ENCODE peak calls at places on chromosomes 4 and X, in four cellular contexts. I, U, K and A are unnamed samples.

GRCh38 chr4:15078682-15079642 is 76.7 kb downstream of the CPEB2 start:
- DNase-seq in I (no peak), K (no peak), U (no peak), A (no peak)

GRCh38 chr4:165965503-165965902 is 92.5 kb downstream of the TLL1 start:
- DNase-seq in U (no peak), I (no peak), K (no peak), A (no peak)

GRCh38 chr4:3223986-3224748 is 24.8 kb upstream of the MSANTD1 start:
- DNase-seq in I (no peak), U (no peak), K (peak), A (no peak)

GRCh38 chrX:1925053-1925481 is 310.2 kb downstream of the ASMT start:
- DNase-seq in I (no peak), K (no peak), U (no peak), A (no peak)

GRCh38 chr4:110854021-110854678 is 231.3 kb upstream of the PITX2 start:
- DNase-seq in I (no peak), K (no peak), U (no peak), A (no peak)

GRCh38 chrX:69153060-69153730 is 12.1 kb downstream of the PJA1 start:
- DNase-seq in U (no peak), I (no peak), K (peak), A (no peak)

GRCh38 chrX:44234541-44234940 is 108.9 kb downstream of the EFHC2 start:
- DNase-seq in K (no peak), I (no peak), U (no peak), A (no peak)

GRCh38 chrX:39815621-39816020 is 282.1 kb downstream of the BCOR start:
- DNase-seq in I (no peak), U (peak), K (no peak), A (no peak)

GRCh38 chrX:153499876-153500275 is 5.1 kb downstream of the BGN start:
- DNase-seq in K (no peak), U (no peak), I (no peak), A (no peak)

GRCh38 chrX:105117621-105118020 is 102.9 kb downstream of the TEX13A start:
- DNase-seq in I (no peak), U (no peak), K (no peak), A (no peak)

GRCh38 chr4:164383187-164384181 is 370.4 kb upstream of the SMIM31 start:
- DNase-seq in I (no peak), K (peak), U (no peak), A (no peak)

GRCh38 chr4:94650129-94650495 is 107.6 kb upstream of the BMPR1B start:
- DNase-seq in I (no peak), K (no peak), U (no peak), A (no peak)

GRCh38 chr4:20639346-20639745 is 60.9 kb upstream of the PACRGL start:
- DNase-seq in K (no peak), I (no peak), U (no peak), A (no peak)

GRCh38 chrX:136754641-136755040 is 26.1 kb downstream of the ARHGEF6 start:
- DNase-seq in K (no peak), U (no peak), I (no peak), A (no peak)

GRCh38 chrX:110442631-110443030 is 84.0 kb downstream of the RTL9 start:
- DNase-seq in U (peak), K (no peak), I (no peak), A (peak)

GRCh38 chr4:113678651-113679050 is 82.9 kb downstream of the CAMK2D start:
- DNase-seq in U (no peak), I (no peak), K (no peak), A (no peak)

GRCh38 chrX:110341189-110342035 is 17.2 kb upstream of the RTL9 start:
- DNase-seq in I (no peak), U (peak), K (no peak), A (no peak)

GRCh38 chr4:106333186-106333585 is 16.8 kb downstream of the AIMP1 start:
- DNase-seq in U (no peak), K (no peak), I (no peak), A (no peak)

GRCh38 chr4:4848540-4848939 is 10.9 kb upstream of the MSX1 start:
- DNase-seq in K (no peak), I (no peak), U (no peak), A (no peak)

GRCh38 chrX:110600745-110601310 is 194.8 kb downstream of the CHRDL1 start:
- DNase-seq in U (no peak), I (no peak), K (no peak), A (no peak)

GRCh38 chr4:138875886-138876608 is 139.5 kb upstream of the NOCT start:
- DNase-seq in I (no peak), K (no peak), U (no peak), A (no peak)

GRCh38 chrX:51496501-51497291 is at the start of gene NUDT11:
- DNase-seq in U (no peak), I (no peak), K (peak), A (peak)

GRCh38 chr4:12319765-12320164 is 891.1 kb upstream of the HS3ST1 start:
- DNase-seq in K (no peak), I (no peak), U (no peak), A (no peak)

GRCh38 chr4:84529169-84529751 is 30.2 kb upstream of the NKX6-1 start:
- DNase-seq in K (no peak), I (no peak), U (peak), A (peak)

GRCh38 chrX:71627588-71628404 is 9.5 kb upstream of the CXCR3 start:
- DNase-seq in I (no peak), K (no peak), U (no peak), A (peak)

GRCh38 chr4:3832536-3833220 is 66.5 kb downstream of the ADRA2C start:
- DNase-seq in U (no peak), K (peak), I (no peak), A (no peak)

GRCh38 chr4:152680988-152681731 is 1.4 kb upstream of the TMEM154 start:
- DNase-seq in K (no peak), U (no peak), I (no peak), A (no peak)

GRCh38 chr4:47598320-47598719 is 113.2 kb downstream of the ATP10D start:
- DNase-seq in U (no peak), I (no peak), K (no peak), A (no peak)

GRCh38 chrX:16081357-16081756 is 42.0 kb upstream of the GRPR start:
- DNase-seq in K (no peak), I (no peak), U (no peak), A (no peak)

GRCh38 chrX:102517331-102517730 is 792 bp upstream of the TMSB15A start:
- DNase-seq in I (no peak), K (no peak), U (peak), A (no peak)

GRCh38 chr4:42750091-42750490 is 93.2 kb upstream of the ATP8A1 start:
- DNase-seq in I (peak), U (peak), K (no peak), A (peak)

GRCh38 chr4:128288689-128289106 is 1.1 kb upstream of the PGRMC2 start:
- DNase-seq in K (no peak), I (peak), U (peak), A (peak)

GRCh38 chr4:44760142-44760898 is 34.0 kb upstream of the GNPDA2 start:
- DNase-seq in I (no peak), K (no peak), U (peak), A (peak)

GRCh38 chrX:37830371-37830770 is 17.0 kb downstream of the DYNLT3 start:
- DNase-seq in I (no peak), K (no peak), U (no peak), A (no peak)

GRCh38 chrX:37825225-37825842 is 22.0 kb downstream of the DYNLT3 start:
- DNase-seq in K (no peak), U (peak), I (no peak), A (peak)

DNA sequence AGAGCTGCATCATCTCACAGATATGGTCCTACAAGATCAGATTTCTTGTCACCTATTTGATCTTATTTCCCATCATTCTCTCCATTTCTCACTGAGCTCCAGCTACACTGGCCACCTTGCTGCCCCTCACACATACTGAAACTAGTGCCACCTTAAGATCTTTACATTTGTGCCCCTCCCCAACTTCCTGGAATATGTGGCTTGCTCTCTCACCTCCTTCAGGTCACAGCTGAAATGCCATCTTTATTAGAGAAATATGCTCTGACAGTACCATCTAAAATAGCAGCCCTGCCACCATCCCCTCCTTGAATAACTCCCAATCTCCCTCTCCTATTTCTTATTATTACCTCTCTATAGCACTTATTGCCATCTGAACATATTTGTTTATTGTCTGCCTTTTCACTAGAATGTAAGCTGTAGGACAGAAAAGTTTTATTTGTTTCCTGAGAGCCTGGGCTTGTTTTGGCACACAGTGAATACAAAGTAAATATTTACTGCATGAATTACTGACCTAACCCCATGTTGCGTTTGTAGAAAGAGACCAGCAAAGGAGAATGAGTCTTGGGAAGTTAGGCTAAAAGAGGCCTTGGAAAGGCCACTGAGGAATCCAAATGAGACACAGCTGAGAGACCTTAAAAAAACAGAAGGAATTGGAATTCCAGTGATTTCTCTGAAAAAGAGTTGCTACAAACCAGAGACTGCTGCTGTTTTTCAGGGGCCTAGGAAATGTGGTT is 22.7 kb downstream of the DYNLT3 start:
- DNase-seq in I (no peak), U (peak), K (no peak), A (no peak)
- H3K4me3 ChIP-seq in I (no peak), U (no peak), K (no peak), A (no peak)

DNA sequence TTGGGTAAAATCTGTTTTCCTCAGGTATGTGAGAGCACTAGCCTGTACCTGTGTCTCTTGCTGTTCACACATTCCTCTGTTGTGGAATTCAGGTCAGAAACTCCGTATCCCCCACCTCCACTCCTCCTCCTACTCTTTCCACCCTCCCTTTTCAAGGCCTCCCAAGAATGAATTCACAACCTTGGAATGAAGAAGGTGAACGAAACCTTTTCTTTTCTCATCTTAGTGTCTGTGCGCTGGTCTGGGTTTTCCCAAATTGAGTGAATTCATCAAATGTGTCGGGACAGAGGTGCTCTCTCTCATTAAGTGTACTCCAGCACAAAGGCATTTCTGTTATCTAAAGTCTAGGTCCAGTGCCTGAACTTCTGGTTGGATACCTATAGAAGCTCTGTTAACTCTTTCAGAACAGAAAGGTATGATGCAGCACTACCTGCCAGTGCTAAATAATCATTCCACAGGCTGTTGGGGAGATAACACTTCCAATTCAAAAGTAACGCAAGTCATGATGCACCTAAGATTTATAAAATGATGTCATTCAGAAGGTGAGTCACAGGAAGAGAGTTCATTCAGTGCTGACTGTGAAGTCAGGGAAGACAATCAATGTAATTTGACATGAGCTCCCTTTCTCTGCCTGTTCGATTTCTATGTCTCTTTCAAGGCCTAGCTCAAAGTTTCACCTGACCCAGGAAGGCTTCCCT is 41.9 kb downstream of the COL4A6 start:
- DNase-seq in I (no peak), U (no peak), K (no peak), A (no peak)
- H3K9ac ChIP-seq in I (no peak), U (no peak), K (no peak), A (no peak)

GRCh38 chr4:142777045-142777743 is 68.9 kb downstream of the INPP4B start:
- DNase-seq in I (no peak), U (no peak), K (no peak), A (no peak)
- H3K4me3 ChIP-seq in I (no peak), U (no peak), K (no peak), A (no peak)

DNA sequence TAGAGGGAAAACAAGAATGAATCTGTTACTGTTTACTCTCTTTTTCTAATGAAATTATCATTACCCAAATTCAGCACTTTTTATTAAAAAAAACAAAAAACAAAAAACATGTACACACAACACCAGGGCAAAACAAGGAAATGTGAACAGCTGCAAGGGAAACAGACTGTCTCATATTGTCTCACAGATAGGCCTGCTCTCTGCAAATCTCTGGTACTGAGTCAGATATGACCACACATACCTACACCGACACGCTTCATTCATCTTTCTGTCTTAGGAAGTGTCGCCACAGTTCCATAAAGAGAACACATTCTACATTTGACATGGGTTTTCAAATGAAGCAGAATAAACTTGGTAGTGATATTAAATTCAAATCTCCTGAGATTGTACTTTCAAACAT is 92.2 kb upstream of the GPR34 start:
- DNase-seq in U (no peak), K (no peak), I (peak), A (no peak)
- H3K9ac ChIP-seq in U (no peak), K (no peak), I (no peak), A (no peak)

DNA sequence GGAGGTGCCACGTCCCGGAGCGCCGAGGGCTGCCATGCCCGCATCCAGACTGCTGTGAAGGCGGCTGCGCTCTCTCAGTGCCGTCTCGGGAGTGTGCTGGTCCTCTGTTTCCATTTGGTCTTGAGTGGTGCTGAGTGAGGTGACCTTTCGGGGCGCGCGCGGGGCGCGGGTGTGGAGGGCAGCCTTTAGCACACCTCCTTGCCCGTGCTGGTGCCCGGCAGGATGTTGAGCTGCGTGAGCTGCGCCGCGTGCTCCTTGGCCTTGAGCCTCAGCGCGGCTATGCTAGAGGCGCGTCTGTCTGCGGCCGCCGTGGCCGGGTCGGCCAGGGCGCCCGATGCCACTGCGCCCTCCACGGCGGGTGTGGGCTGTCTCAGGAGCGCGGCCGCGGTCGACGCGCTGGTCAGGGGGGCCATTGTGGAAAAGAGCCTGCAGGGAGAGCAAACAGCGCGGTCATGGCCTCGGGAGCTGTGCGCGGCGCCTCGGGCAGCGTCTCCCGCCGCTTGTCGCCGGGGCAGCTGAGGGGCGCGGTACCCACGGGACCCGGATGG is 11.2 kb downstream of the ARX start:
- DNase-seq in K (no peak), U (no peak), I (no peak), A (no peak)
- H3K4me3 ChIP-seq in K (no peak), U (no peak), I (no peak), A (no peak)

DNA sequence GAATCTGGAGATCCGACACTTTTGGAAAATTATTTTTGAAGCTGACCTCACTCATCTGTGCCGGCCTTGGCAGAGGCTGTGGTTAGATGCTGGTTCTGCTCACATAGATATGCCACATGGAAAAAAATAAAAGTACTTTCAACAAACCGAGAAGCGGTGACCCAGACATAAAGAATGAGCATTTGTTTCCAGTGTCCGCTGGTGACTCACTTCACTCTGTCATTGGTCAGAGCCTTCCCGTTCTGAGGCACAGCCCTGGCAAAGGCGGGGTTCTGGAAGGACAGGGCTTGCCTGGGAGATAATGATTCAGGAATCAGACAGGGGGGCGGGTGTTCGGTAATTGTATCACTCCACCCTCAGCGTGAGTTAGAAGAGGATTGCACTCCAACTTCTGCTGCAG is 172.4 kb upstream of the MXRA5 start:
- DNase-seq in I (no peak), U (no peak), K (no peak), A (no peak)
- H3K9ac ChIP-seq in I (no peak), U (no peak), K (no peak), A (no peak)

GRCh38 chrX:88881536-88881935 is 134.5 kb downstream of the CPXCR1 start:
- DNase-seq in K (no peak), I (no peak), U (no peak), A (no peak)
- H3K4me3 ChIP-seq in K (no peak), I (no peak), U (no peak), A (no peak)

GRCh38 chr4:145480257-145480656 is 1.4 kb upstream of the SMAD1 start:
- DNase-seq in I (no peak), K (no peak), U (peak), A (no peak)

GRCh38 chr4:145482209-145483021 is 762 bp downstream of the SMAD1 start:
- DNase-seq in U (no peak), K (peak), I (peak), A (peak)

GRCh38 chr4:145481164-145481941 is at the start of gene SMAD1:
- DNase-seq in U (no peak), I (no peak), K (peak), A (peak)

GRCh38 chr4:145484240-145484846 is 2.7 kb downstream of the SMAD1 start:
- DNase-seq in I (no peak), U (no peak), K (no peak), A (no peak)

GRCh38 chr4:145481942-145482208 is 222 bp downstream of the SMAD1 start:
- DNase-seq in I (no peak), K (no peak), U (no peak), A (no peak)
- H3K9ac ChIP-seq in I (peak), K (peak), U (no peak), A (peak)

GRCh38 chr4:16826397-16826910 is 72.0 kb downstream of the LDB2 start:
- DNase-seq in K (no peak), I (no peak), U (no peak), A (no peak)
- H3K4me3 ChIP-seq in K (no peak), I (no peak), U (no peak), A (no peak)